ENCODE peak calls at places on chromosome 12, in nine cellular contexts. E is HCT116, A is suprapubic skin, H is endothelial cell of umbilical vein, T is stomach, M is breast epithelium, X is K562, G is sigmoid colon, Y is upper lobe of left lung. Q is an unnamed sample. For H3K36me3, the result is how much of the 10 kb centered on the place peaks cover.

GRCh38 chr12:103558879-103559278 is 28.2 kb upstream of the STAB2 start:
- DNase-seq in G (no peak), A (no peak), M (no peak), Y (no peak), X (no peak), T (no peak), E (no peak), H (no peak), Q (no peak)

GRCh38 chr12:80937391-80938238 is at the start of gene LIN7A:
- DNase-seq in H (peak), M (no peak), X (no peak), G (peak), Y (no peak), E (no peak), A (no peak), T (peak), Q (peak)

GRCh38 chr12:46459881-46460545 is 87.4 kb upstream of the SLC38A2 start:
- DNase-seq in Y (no peak), H (no peak), G (no peak), A (no peak), E (no peak), X (no peak), M (no peak), T (no peak), Q (no peak)

GRCh38 chr12:107822356-107822755 is 47.9 kb downstream of the ASCL4 start:
- DNase-seq in Y (no peak), A (no peak), G (no peak), E (no peak), H (no peak), T (no peak), M (no peak), X (no peak), Q (no peak)

GRCh38 chr12:64826234-64826633 is 1.8 kb downstream of the TBC1D30 start:
- DNase-seq in H (peak), E (no peak), T (peak), M (no peak), A (no peak), Y (no peak), G (no peak), X (peak), Q (no peak)

GRCh38 chr12:105480162-105480561 is 149.7 kb downstream of the C12orf75 start:
- DNase-seq in G (no peak), E (no peak), X (no peak), A (no peak), M (no peak), T (no peak), H (peak), Y (no peak), Q (no peak)

GRCh38 chr12:14567311-14568195 is at the start of gene PLBD1:
- DNase-seq in A (peak), T (peak), Y (peak), X (peak), H (peak), G (peak), M (no peak), E (no peak), Q (peak)

GRCh38 chr12:79360269-79360668 is 330.5 kb downstream of the PAWR start:
- DNase-seq in Y (no peak), X (no peak), G (no peak), M (no peak), A (no peak), T (no peak), H (peak), E (no peak), Q (no peak)

GRCh38 chr12:107359382-107359781 is 266.0 kb upstream of the CRY1 start:
- DNase-seq in Y (no peak), E (no peak), X (no peak), G (no peak), M (no peak), A (no peak), H (no peak), T (no peak), Q (no peak)

GRCh38 chr12:100141998-100142850 is 450 bp downstream of the BLTP3B start:
- DNase-seq in T (peak), X (peak), A (peak), G (peak), E (no peak), M (peak), Y (peak), H (no peak), Q (peak)

GRCh38 chr12:34390171-34390841 is 368.0 kb downstream of the ALG10 start:
- DNase-seq in H (no peak), E (no peak), X (no peak), Y (peak), A (peak), M (no peak), G (peak), T (no peak), Q (peak)

GRCh38 chr12:98725481-98726247 is 80.6 kb downstream of the APAF1 start:
- DNase-seq in X (peak), M (no peak), G (no peak), H (peak), A (no peak), Y (no peak), E (peak), T (no peak), Q (no peak)

GRCh38 chr12:11834104-11834812 is 184.8 kb downstream of the ETV6 start:
- DNase-seq in Y (no peak), T (no peak), A (no peak), E (no peak), H (peak), G (no peak), M (no peak), X (no peak), Q (no peak)

GRCh38 chr12:22334696-22335290 is at the start of gene ST8SIA1:
- DNase-seq in Y (peak), E (no peak), T (peak), H (no peak), X (no peak), M (no peak), A (peak), G (peak), Q (peak)

GRCh38 chr12:111840831-111841230 is 1.2 kb upstream of the MAPKAPK5 start:
- DNase-seq in A (no peak), X (no peak), Y (no peak), T (no peak), H (no peak), M (no peak), E (no peak), G (no peak), Q (no peak)

GRCh38 chr12:30972035-30972434 is 45.5 kb downstream of the TSPAN11 start:
- DNase-seq in Y (no peak), H (no peak), X (no peak), M (no peak), G (no peak), E (no peak), T (no peak), A (no peak), Q (no peak)

GRCh38 chr12:55982319-55982936 is 8.6 kb downstream of the RAB5B start:
- DNase-seq in G (no peak), T (no peak), E (no peak), H (no peak), M (no peak), Y (no peak), A (no peak), X (no peak), Q (no peak)

GRCh38 chr12:106903241-106903950 is 52.3 kb upstream of the TMEM263 start:
- DNase-seq in G (peak), H (peak), M (peak), Y (peak), X (peak), A (peak), T (peak), E (peak), Q (peak)

GRCh38 chr12:65828711-65829339 is 4.5 kb downstream of the HMGA2 start:
- DNase-seq in M (no peak), Y (no peak), A (no peak), T (no peak), E (no peak), H (peak), G (no peak), X (no peak), Q (no peak)

GRCh38 chr12:53966385-53967133 is 6.4 kb upstream of the HOXC11 start:
- DNase-seq in G (no peak), X (no peak), E (no peak), A (no peak), M (no peak), H (no peak), T (no peak), Y (peak), Q (peak)

GRCh38 chr12:116713529-116713928 is 24.3 kb downstream of the SPRING1 start:
- DNase-seq in M (no peak), E (no peak), G (no peak), Y (no peak), T (no peak), H (no peak), X (no peak), A (no peak), Q (no peak)

GRCh38 chr12:2795291-2796186 is 769 bp downstream of the FKBP4 start:
- DNase-seq in E (no peak), T (peak), Y (peak), M (peak), H (peak), X (peak), G (peak), A (peak), Q (peak)

GRCh38 chr12:2793561-2793960 is 1.2 kb upstream of the FKBP4 start:
- DNase-seq in Y (no peak), G (no peak), H (no peak), E (no peak), M (no peak), T (no peak), A (peak), X (no peak), Q (no peak)

GRCh38 chr12:2794736-2795289 is at the start of gene FKBP4:
- DNase-seq in G (peak), H (peak), A (peak), T (peak), X (peak), M (peak), Y (peak), E (peak), Q (peak)

GRCh38 chr12:2792670-2793500 is 1.9 kb upstream of the FKBP4 start:
- DNase-seq in G (no peak), E (no peak), T (no peak), X (peak), Y (no peak), H (no peak), M (no peak), A (peak), Q (no peak)

GRCh38 chr12:2794261-2794735 is 472 bp upstream of the FKBP4 start:
- DNase-seq in M (peak), T (no peak), G (no peak), H (no peak), A (no peak), X (no peak), E (no peak), Y (peak), Q (peak)
- TF ChIP-seq POLR2A in M (no peak), T (no peak), G (no peak), H (no peak), A (no peak), X (no peak), E (no peak), Y (no peak), Q (no peak)

GRCh38 chr12:113082486-113083148 is 26.1 kb downstream of the DTX1 start:
- DNase-seq in A (no peak), M (no peak), Y (no peak), H (no peak), X (no peak), E (no peak), G (no peak), T (no peak), Q (no peak)

GRCh38 chr12:113083863-113084430 is 27.4 kb downstream of the DTX1 start:
- DNase-seq in X (no peak), G (peak), T (no peak), H (no peak), A (no peak), Y (peak), M (no peak), E (no peak), Q (no peak)

GRCh38 chr12:113077859-113078256 is 21.3 kb downstream of the DTX1 start:
- DNase-seq in X (no peak), Y (peak), T (no peak), H (no peak), G (no peak), M (no peak), A (no peak), E (no peak), Q (no peak)

GRCh38 chr12:113080692-113081091 is 24.2 kb downstream of the DTX1 start:
- DNase-seq in A (no peak), Y (no peak), T (no peak), X (no peak), E (no peak), M (no peak), H (no peak), G (no peak), Q (no peak)

DNA sequence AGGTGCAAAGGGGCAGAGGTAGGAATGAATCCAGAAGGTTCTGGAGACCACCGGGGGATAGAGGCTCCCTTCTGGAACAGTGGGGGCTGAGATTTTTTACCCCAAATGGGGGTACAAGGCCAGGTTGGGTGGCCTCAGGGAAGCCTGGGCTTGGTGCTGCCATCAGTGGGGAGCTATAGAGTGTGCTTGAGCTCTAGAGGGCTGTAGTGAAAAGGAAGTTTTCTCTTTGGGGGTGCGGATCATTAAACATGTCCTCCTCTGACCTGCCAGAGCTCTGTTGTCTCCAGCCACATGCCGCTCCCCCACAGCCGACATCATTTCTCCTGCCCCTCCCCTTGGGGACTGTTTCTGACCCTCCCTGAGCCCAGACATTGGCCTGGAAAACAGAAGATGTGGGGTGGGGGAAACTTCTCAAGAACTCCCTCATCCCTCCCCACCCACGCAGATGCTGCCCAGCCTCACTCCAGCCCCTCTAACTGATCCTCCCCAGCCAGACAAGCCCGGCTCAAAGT is 25.3 kb downstream of the DTX1 start:
- DNase-seq in M (no peak), X (no peak), T (no peak), A (no peak), G (no peak), E (no peak), H (no peak), Y (no peak), Q (no peak)
- H3K36me3 ChIP-seq in M (under half), X (under half), T (under half), A (under half), G (under half), E (under half), H (under half), Y (under half), Q (half or more)

DNA sequence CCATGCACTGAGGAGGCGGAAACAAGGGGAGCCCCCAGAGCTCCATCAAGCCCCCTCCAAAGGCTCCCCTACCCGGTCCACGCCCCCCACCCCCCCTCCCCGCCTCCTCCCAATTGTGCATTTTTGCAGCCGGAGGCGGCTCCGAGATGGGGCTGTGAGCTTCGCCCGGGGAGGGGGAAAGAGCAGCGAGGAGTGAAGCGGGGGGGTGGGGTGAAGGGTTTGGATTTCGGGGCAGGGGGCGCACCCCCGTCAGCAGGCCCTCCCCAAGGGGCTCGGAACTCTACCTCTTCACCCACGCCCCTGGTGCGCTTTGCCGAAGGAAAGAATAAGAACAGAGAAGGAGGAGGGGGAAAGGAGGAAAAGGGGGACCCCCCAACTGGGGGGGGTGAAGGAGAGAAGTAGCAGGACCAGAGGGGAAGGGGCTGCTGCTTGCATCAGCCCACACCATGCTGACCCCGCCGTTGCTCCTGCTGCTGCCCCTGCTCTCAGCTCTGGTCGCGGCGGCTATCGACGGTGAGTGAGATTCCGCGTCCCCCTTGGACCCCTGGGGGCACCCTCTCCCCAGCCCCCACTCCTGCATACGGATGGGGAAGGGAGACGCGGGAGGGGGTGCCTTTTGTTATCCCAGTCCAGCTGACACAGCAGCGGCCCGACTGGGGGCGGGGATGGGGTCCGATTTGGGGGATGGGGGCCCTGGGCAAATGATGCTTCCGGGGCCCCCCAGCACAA is 400 bp downstream of the LRP1 start:
- DNase-seq in A (no peak), M (no peak), T (no peak), G (peak), Y (no peak), H (no peak), E (no peak), X (no peak), Q (peak)
- TF ChIP-seq POLR2AphosphoS5 in A (no peak), M (no peak), T (no peak), G (no peak), Y (no peak), H (no peak), E (no peak), X (no peak), Q (no peak)

DNA sequence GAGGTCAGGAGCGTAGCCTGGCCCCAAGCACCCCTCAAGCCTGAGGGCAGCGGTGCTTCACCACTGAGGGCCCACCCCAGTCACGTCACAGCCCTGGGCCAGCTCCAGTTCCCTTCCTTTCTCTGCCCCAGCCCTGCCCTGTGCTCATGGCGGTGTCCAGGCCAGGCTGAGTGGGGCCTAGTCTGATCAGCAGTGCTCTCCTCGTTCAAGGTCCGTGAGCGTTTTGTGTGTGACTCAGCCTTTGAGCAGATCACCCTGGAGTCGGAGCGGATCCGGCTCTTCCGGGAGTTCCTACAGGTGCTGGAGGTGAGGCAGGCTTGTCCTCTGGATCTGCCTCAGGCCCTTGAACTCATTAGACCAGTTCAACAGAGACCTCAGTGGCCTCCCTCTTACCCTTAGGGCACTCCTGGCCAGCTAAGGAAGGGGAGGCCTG is 19.0 kb downstream of the PRPF40B start:
- DNase-seq in M (no peak), Y (peak), G (no peak), E (no peak), X (no peak), A (no peak), T (no peak), H (no peak), Q (peak)
- TF ChIP-seq POLR2A in M (no peak), Y (no peak), G (no peak), E (no peak), X (no peak), A (no peak), T (no peak), H (no peak), Q (no peak)

DNA sequence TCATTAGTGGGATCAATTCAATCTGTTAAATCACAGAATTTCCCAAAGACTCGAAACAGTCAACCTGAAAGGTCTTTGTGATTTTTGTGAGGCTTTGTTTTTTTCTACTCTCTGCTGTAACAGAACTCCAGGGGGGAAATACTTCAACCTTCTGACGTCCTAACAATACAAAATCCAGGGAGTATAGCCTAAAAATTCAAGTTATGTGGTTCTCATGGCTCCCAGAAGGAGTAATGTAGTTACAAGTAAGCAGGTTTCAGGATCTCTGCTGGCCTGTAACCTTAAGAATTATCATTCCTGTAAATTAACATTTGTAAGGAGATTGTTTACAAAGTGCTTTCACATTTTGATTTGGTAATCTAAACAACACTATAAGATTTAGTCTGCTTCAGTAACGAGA is 39.9 kb downstream of the VEZT start:
- DNase-seq in Y (no peak), A (no peak), T (no peak), M (no peak), X (no peak), H (no peak), E (no peak), G (no peak), Q (no peak)
- H3K36me3 ChIP-seq in Y (under half), A (under half), T (half or more), M (under half), X (under half), H (under half), E (under half), G (under half), Q (under half)

DNA sequence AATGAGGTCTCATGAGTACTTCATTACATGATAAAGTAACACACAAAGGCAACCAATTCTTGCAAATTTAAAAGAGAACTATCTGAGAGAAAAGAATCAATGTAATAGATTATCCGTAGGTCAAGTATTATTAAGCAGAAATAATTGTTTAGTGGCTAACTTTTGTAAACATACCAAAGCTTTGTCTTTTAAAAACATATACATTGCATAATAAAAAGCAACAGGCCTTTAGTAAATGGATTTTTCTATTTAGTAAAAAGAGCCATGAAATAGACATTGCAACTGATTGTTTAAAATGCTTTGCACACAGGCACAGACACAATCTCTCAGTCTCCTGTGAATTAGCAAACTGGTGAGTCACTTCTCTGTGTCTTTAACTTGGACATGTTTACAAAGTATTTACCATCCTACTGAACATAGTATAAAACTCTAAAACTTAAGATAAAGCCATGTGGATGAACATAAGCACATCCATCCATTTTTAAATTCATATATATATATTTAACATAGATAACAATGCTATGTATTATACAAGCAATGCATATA is 518.7 kb upstream of the MGAT4C start:
- DNase-seq in M (no peak), T (no peak), H (no peak), A (no peak), X (no peak), G (no peak), E (no peak), Y (no peak), Q (no peak)
- TF ChIP-seq POLR2AphosphoS5 in M (no peak), T (no peak), H (no peak), A (no peak), X (no peak), G (no peak), E (no peak), Y (no peak), Q (no peak)

GRCh38 chr12:68784015-68784414 is 24.0 kb upstream of the MDM2 start:
- DNase-seq in M (no peak), A (no peak), E (no peak), X (no peak), G (no peak), Y (no peak), H (no peak), T (no peak), Q (no peak)

GRCh38 chr12:68788554-68789143 is 19.3 kb upstream of the MDM2 start:
- DNase-seq in T (no peak), M (no peak), X (no peak), H (no peak), A (no peak), E (no peak), G (no peak), Y (no peak), Q (no peak)

GRCh38 chr12:68785823-68786222 is 22.2 kb upstream of the MDM2 start:
- DNase-seq in Y (no peak), E (no peak), G (no peak), X (no peak), A (no peak), T (no peak), H (no peak), M (no peak), Q (no peak)

GRCh38 chr12:68786929-68787328 is 21.0 kb upstream of the MDM2 start:
- DNase-seq in E (no peak), G (no peak), Y (no peak), M (no peak), T (no peak), A (no peak), H (no peak), X (no peak), Q (no peak)

DNA sequence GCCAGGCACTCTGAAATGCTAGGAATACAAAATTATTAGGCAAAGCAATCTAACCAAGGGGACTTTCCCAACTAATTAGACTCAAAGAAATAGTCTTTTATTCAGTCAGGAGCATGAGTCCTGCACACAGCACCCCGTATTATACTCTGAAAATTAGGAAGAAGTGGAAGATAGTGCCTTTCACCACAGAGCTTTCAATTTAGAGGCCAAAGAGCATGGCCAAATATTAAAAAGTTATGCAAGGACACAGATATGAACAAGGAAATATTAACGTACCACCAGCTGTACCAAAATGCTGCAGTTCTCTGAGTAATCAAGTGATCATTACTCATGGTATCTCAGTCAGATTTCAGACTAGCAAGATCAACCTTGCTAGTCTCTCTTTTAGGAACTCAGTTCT is 22.6 kb upstream of the MDM2 start:
- DNase-seq in Y (no peak), M (no peak), E (no peak), G (no peak), X (no peak), A (no peak), H (no peak), T (no peak), Q (no peak)
- TF ChIP-seq POLR2A in Y (no peak), M (no peak), E (no peak), G (no peak), X (no peak), A (no peak), H (no peak), T (no peak), Q (no peak)